ENCODE peak calls at places on chromosome 15, in nine cellular contexts. One of them, this sample, is unnamed.

GRCh38 chr15:27894645-27895044 is 204.5 kb downstream of the OCA2 start:
- DNase-seq in psoas muscle: no peak
- DNase-seq in A549: no peak
- DNase-seq in pancreas: no peak
- DNase-seq in aorta: no peak
- DNase-seq in GM23338: no peak
- DNase-seq in cardiac fibroblast: no peak
- DNase-seq in kidney: no peak
- DNase-seq in ovary: no peak
- DNase-seq in this sample: no peak

GRCh38 chr15:71275098-71275497 is 159.8 kb downstream of the THSD4 start:
- DNase-seq in kidney: no peak
- DNase-seq in aorta: no peak
- DNase-seq in pancreas: no peak
- DNase-seq in ovary: no peak
- DNase-seq in A549: no peak
- DNase-seq in psoas muscle: no peak
- DNase-seq in GM23338: no peak
- DNase-seq in cardiac fibroblast: peak; percentile 73
- DNase-seq in this sample: no peak

GRCh38 chr15:25947336-25948080 is 84.4 kb upstream of the ATP10A start:
- DNase-seq in GM23338: peak; percentile 59
- DNase-seq in aorta: no peak
- DNase-seq in pancreas: no peak
- DNase-seq in A549: no peak
- DNase-seq in psoas muscle: no peak
- DNase-seq in ovary: no peak
- DNase-seq in cardiac fibroblast: no peak
- DNase-seq in kidney: no peak
- DNase-seq in this sample: no peak

GRCh38 chr15:29693225-29693624 is 129.0 kb downstream of the TJP1 start:
- DNase-seq in cardiac fibroblast: peak; percentile 27
- DNase-seq in A549: no peak
- DNase-seq in psoas muscle: no peak
- DNase-seq in GM23338: no peak
- DNase-seq in ovary: no peak
- DNase-seq in kidney: no peak
- DNase-seq in pancreas: no peak
- DNase-seq in aorta: no peak
- DNase-seq in this sample: no peak

GRCh38 chr15:89539027-89539426 is 36.2 kb upstream of the TICRR start:
- DNase-seq in ovary: no peak
- DNase-seq in cardiac fibroblast: no peak
- DNase-seq in pancreas: no peak
- DNase-seq in aorta: no peak
- DNase-seq in psoas muscle: no peak
- DNase-seq in kidney: no peak
- DNase-seq in GM23338: no peak
- DNase-seq in A549: no peak
- DNase-seq in this sample: no peak

GRCh38 chr15:66184936-66185790 is 68.4 kb downstream of the MEGF11 start:
- DNase-seq in kidney: no peak
- DNase-seq in A549: no peak
- DNase-seq in GM23338: no peak
- DNase-seq in psoas muscle: no peak
- DNase-seq in pancreas: no peak
- DNase-seq in cardiac fibroblast: peak; percentile 1
- DNase-seq in aorta: no peak
- DNase-seq in ovary: no peak
- DNase-seq in this sample: no peak

GRCh38 chr15:59741274-59741906 is 52.3 kb upstream of the BNIP2 start:
- DNase-seq in cardiac fibroblast: peak; percentile 40
- DNase-seq in pancreas: no peak
- DNase-seq in A549: no peak
- DNase-seq in ovary: no peak
- DNase-seq in psoas muscle: no peak
- DNase-seq in GM23338: peak; percentile 74
- DNase-seq in aorta: no peak
- DNase-seq in kidney: no peak
- DNase-seq in this sample: no peak

GRCh38 chr15:50675524-50676144 is 11.0 kb downstream of the TRPM7 start:
- DNase-seq in aorta: no peak
- DNase-seq in cardiac fibroblast: peak; percentile 70
- DNase-seq in psoas muscle: no peak
- DNase-seq in pancreas: no peak
- DNase-seq in kidney: no peak
- DNase-seq in ovary: no peak
- DNase-seq in GM23338: peak; percentile 30
- DNase-seq in A549: peak; percentile 25
- DNase-seq in this sample: no peak

GRCh38 chr15:55224892-55225291 is 28.2 kb upstream of the RSL24D1 start:
- DNase-seq in cardiac fibroblast: peak; percentile 26
- DNase-seq in pancreas: no peak
- DNase-seq in A549: no peak
- DNase-seq in kidney: no peak
- DNase-seq in ovary: no peak
- DNase-seq in GM23338: no peak
- DNase-seq in psoas muscle: no peak
- DNase-seq in aorta: no peak
- DNase-seq in this sample: no peak

GRCh38 chr15:90040618-90041017 is 39.5 kb downstream of the ZNF710 start:
- DNase-seq in cardiac fibroblast: no peak
- DNase-seq in pancreas: no peak
- DNase-seq in A549: no peak
- DNase-seq in ovary: no peak
- DNase-seq in kidney: no peak
- DNase-seq in psoas muscle: peak; percentile 7
- DNase-seq in aorta: no peak
- DNase-seq in GM23338: no peak
- DNase-seq in this sample: no peak

GRCh38 chr15:85795669-85796305 is 1.1 kb upstream of the KLHL25 start:
- DNase-seq in aorta: no peak
- DNase-seq in ovary: no peak
- DNase-seq in pancreas: no peak
- DNase-seq in A549: no peak
- DNase-seq in GM23338: no peak
- DNase-seq in psoas muscle: no peak
- DNase-seq in cardiac fibroblast: no peak
- DNase-seq in kidney: peak; percentile 10
- DNase-seq in this sample: no peak
- H3K4me3 ChIP-seq in aorta: no peak overlapping the region
- H3K4me3 ChIP-seq in ovary: no peak overlapping the region
- H3K4me3 ChIP-seq in pancreas: no peak overlapping the region
- H3K4me3 ChIP-seq in A549: peak overlapping the region; percentile 47
- H3K4me3 ChIP-seq in GM23338: peak overlapping the region; percentile 97
- H3K4me3 ChIP-seq in psoas muscle: peak overlapping the region; percentile 74
- H3K4me3 ChIP-seq in cardiac fibroblast: no peak overlapping the region
- H3K4me3 ChIP-seq in kidney: no peak overlapping the region
- H3K4me3 ChIP-seq in this sample: peak overlapping the region; percentile 91

GRCh38 chr15:93072011-93072410 is 17.0 kb downstream of the RGMA start:
- DNase-seq in A549: no peak
- DNase-seq in pancreas: no peak
- DNase-seq in kidney: no peak
- DNase-seq in psoas muscle: no peak
- DNase-seq in aorta: no peak
- DNase-seq in ovary: no peak
- DNase-seq in GM23338: peak; percentile 65
- DNase-seq in cardiac fibroblast: peak; percentile 50
- DNase-seq in this sample: no peak
- H3K4me3 ChIP-seq in A549: peak overlapping the region; percentile 54
- H3K4me3 ChIP-seq in pancreas: peak overlapping the region; percentile 52
- H3K4me3 ChIP-seq in kidney: peak overlapping the region; percentile 46
- H3K4me3 ChIP-seq in psoas muscle: peak overlapping the region; percentile 87
- H3K4me3 ChIP-seq in aorta: peak overlapping the region; percentile 72
- H3K4me3 ChIP-seq in ovary: peak overlapping the region; percentile 77
- H3K4me3 ChIP-seq in GM23338: peak overlapping the region; percentile 72
- H3K4me3 ChIP-seq in cardiac fibroblast: peak overlapping the region; percentile 92
- H3K4me3 ChIP-seq in this sample: peak overlapping the region; percentile 84

DNA sequence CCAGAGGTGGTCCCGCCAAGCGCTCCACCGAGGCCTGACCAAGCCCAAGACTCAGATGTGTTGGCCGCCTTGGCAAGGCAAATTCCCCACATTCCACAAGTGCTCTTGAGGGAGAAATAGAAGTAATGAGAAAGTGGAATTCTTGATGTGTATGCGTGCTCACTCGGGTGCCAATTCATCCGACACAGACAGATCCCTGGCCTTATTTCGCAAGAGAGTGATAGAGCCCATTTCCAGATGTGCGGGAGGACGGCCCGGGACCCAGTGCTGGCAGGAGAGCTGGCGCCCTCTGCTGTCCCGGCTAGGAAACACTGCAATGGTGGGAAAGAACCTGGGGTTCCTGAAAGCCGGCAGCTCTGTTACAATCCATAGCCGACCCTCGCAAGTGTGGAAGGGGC is 76.0 kb downstream of the HMG20A start:
- DNase-seq in A549: peak; percentile 89
- DNase-seq in pancreas: peak; percentile 58
- DNase-seq in aorta: peak; percentile 93
- DNase-seq in ovary: peak; percentile 91
- DNase-seq in kidney: peak; percentile 91
- DNase-seq in GM23338: peak; percentile 92
- DNase-seq in psoas muscle: peak; percentile 86
- DNase-seq in cardiac fibroblast: peak; percentile 99
- DNase-seq in this sample: peak; percentile 91
- H3K4me3 ChIP-seq in A549: no peak overlapping the region
- H3K4me3 ChIP-seq in pancreas: no peak overlapping the region
- H3K4me3 ChIP-seq in aorta: no peak overlapping the region
- H3K4me3 ChIP-seq in ovary: no peak overlapping the region
- H3K4me3 ChIP-seq in kidney: no peak overlapping the region
- H3K4me3 ChIP-seq in GM23338: peak overlapping the region; percentile 15
- H3K4me3 ChIP-seq in psoas muscle: peak overlapping the region; percentile 41
- H3K4me3 ChIP-seq in cardiac fibroblast: no peak overlapping the region
- H3K4me3 ChIP-seq in this sample: peak overlapping the region; percentile 50

DNA sequence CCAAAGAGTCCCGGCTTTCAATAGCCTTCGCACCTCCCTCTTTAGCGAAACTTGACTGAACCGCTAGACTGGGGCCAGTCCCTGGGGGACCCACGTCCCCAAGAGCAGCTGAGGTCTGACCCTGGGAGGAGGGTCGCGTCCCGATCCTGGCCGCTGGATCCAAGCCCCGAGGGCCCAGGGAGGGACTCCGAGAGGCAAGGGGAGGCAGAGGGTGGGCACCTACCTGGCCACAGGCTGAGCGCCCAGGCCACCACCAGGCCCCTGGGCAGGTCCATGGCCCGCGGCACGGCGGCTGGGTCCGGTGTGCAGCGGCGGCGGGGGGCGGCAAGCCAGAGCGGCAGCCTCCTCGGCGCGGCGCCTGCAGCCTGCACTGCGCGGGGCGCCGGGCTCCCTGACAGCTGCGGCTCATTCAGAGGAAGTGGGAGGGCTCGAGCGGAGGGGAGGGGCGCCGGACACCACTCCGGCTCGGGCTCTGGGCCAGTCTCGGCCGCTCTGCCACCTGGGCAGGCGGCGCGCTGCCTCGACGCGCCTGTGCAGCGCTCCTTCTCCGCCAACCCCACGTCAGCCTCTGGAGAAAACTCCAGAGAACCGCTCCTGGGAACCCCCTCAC is at the start of gene ITGA11:
- DNase-seq in psoas muscle: peak; percentile 78
- DNase-seq in ovary: peak; percentile 61
- DNase-seq in kidney: peak; percentile 87
- DNase-seq in A549: peak; percentile 66
- DNase-seq in GM23338: peak; percentile 90
- DNase-seq in pancreas: peak; percentile 55
- DNase-seq in aorta: peak; percentile 87
- DNase-seq in cardiac fibroblast: peak; percentile 56
- DNase-seq in this sample: peak; percentile 83
- H3K4me3 ChIP-seq in psoas muscle: peak within 1 kb of the TSS; percentile 66
- H3K4me3 ChIP-seq in ovary: peak within 1 kb of the TSS; percentile 51
- H3K4me3 ChIP-seq in kidney: peak within 1 kb of the TSS; percentile 62
- H3K4me3 ChIP-seq in A549: peak within 1 kb of the TSS; percentile 58
- H3K4me3 ChIP-seq in GM23338: peak within 1 kb of the TSS; percentile 76
- H3K4me3 ChIP-seq in pancreas: no peak within 1 kb of the TSS
- H3K4me3 ChIP-seq in aorta: peak within 1 kb of the TSS; percentile 67
- H3K4me3 ChIP-seq in cardiac fibroblast: peak within 1 kb of the TSS; percentile 76
- H3K4me3 ChIP-seq in this sample: peak within 1 kb of the TSS; percentile 72

This sample was measured in left ventricle myocardium inferior.